ENCODE peak calls at places on chromosomes 3 and 15, in eight cellular contexts. J is fibroblast of the conjunctiva; R is K562; X is lower leg skin; B is WERI-Rb-1; G is NCI-H524 treated with DMSO at 0.1 percent for 48 hours; U is epithelial cell of esophagus; N is activated CD4-positive, alpha-beta T cell treated with anti-CD3 and anti-CD28 coated beads, Interleukin-2, amount 50 U/mL, for 24 hours. T is an unnamed sample.

GRCh38 chr15:79674124-79674465 is 222.7 kb downstream of the MTHFS start:
- DNase-seq in J (no peak), R (no peak), X (no peak), B (peak), G (no peak), U (peak), N (no peak), T (no peak)

GRCh38 chr15:83119968-83120581 is 12.6 kb downstream of the TM6SF1 start:
- DNase-seq in J (no peak), R (no peak), X (no peak), B (no peak), G (no peak), U (no peak), N (no peak), T (no peak)

GRCh38 chr3:140933109-140933508 is 8.5 kb upstream of the SLC25A36 start:
- DNase-seq in J (no peak), R (no peak), X (no peak), B (no peak), G (no peak), U (no peak), N (no peak), T (no peak)

GRCh38 chr3:57755368-57756021 is 614 bp upstream of the SLMAP start:
- DNase-seq in J (peak), R (peak), X (no peak), B (peak), G (peak), U (peak), N (no peak), T (peak)

GRCh38 chr15:75051711-75052110 is 28.3 kb downstream of the PPCDC start:
- DNase-seq in J (no peak), R (no peak), X (no peak), B (no peak), G (no peak), U (no peak), N (no peak), T (no peak)

GRCh38 chr3:172717493-172718088 is 6.7 kb upstream of the NCEH1 start:
- DNase-seq in J (no peak), R (no peak), X (no peak), B (no peak), G (no peak), U (no peak), N (no peak), T (no peak)

GRCh38 chr3:188176476-188176875 is 22.5 kb downstream of the LPP start:
- DNase-seq in J (no peak), R (no peak), X (no peak), B (no peak), G (no peak), U (no peak), N (no peak), T (no peak)

GRCh38 chr15:73872370-73872769 is 994 bp upstream of the TBC1D21 start:
- DNase-seq in J (no peak), R (no peak), X (peak), B (no peak), G (no peak), U (peak), N (no peak), T (no peak)

GRCh38 chr3:60303160-60303559 is 948.1 kb downstream of the FHIT start:
- DNase-seq in J (no peak), R (no peak), X (no peak), B (no peak), G (no peak), U (no peak), N (no peak), T (no peak)

T was measured in GM12891.